ENCODE peak calls at places on chromosome 16, in nine cellular contexts. One of them, this sample, is unnamed.

GRCh38 chr16:82703156-82703555 is 76.4 kb downstream of the CDH13 start:
- DNase-seq in NCI-H2029: no peak
- DNase-seq in neural crest cell: no peak
- DNase-seq in RKO: no peak
- DNase-seq in activated CD4-positive, alpha-beta T cell treated with anti-CD3 and anti-CD28 coated beads for 24 hours: no peak
- DNase-seq in activated gamma-delta T cell treated with anti-CD3 and anti-CD28 coated beads, Interleukin-2, amount 50 U/mL, for 16 hours: no peak
- DNase-seq in HCEC 1CT: no peak
- DNase-seq in HCT116: no peak
- DNase-seq in cardiac muscle cell: no peak
- DNase-seq in this sample: no peak

GRCh38 chr16:87060026-87060986 is 256.9 kb downstream of the C16orf95 start:
- DNase-seq in NCI-H2029: no peak
- DNase-seq in neural crest cell: no peak
- DNase-seq in RKO: no peak
- DNase-seq in activated CD4-positive, alpha-beta T cell treated with anti-CD3 and anti-CD28 coated beads for 24 hours: no peak
- DNase-seq in activated gamma-delta T cell treated with anti-CD3 and anti-CD28 coated beads, Interleukin-2, amount 50 U/mL, for 16 hours: no peak
- DNase-seq in HCEC 1CT: peak; percentile 30
- DNase-seq in HCT116: no peak
- DNase-seq in cardiac muscle cell: peak; percentile 64
- DNase-seq in this sample: no peak

GRCh38 chr16:52964290-52964689 is 88.4 kb downstream of the CHD9NB start:
- DNase-seq in NCI-H2029: no peak
- DNase-seq in neural crest cell: no peak
- DNase-seq in RKO: no peak
- DNase-seq in activated CD4-positive, alpha-beta T cell treated with anti-CD3 and anti-CD28 coated beads for 24 hours: no peak
- DNase-seq in activated gamma-delta T cell treated with anti-CD3 and anti-CD28 coated beads, Interleukin-2, amount 50 U/mL, for 16 hours: no peak
- DNase-seq in HCEC 1CT: no peak
- DNase-seq in HCT116: no peak
- DNase-seq in cardiac muscle cell: no peak
- DNase-seq in this sample: no peak

GRCh38 chr16:69861276-69862030 is 89.7 kb upstream of the CLEC18A start:
- DNase-seq in NCI-H2029: peak; percentile 39
- DNase-seq in neural crest cell: no peak
- DNase-seq in RKO: no peak
- DNase-seq in activated CD4-positive, alpha-beta T cell treated with anti-CD3 and anti-CD28 coated beads for 24 hours: no peak
- DNase-seq in activated gamma-delta T cell treated with anti-CD3 and anti-CD28 coated beads, Interleukin-2, amount 50 U/mL, for 16 hours: no peak
- DNase-seq in HCEC 1CT: no peak
- DNase-seq in HCT116: no peak
- DNase-seq in cardiac muscle cell: peak; percentile 81
- DNase-seq in this sample: no peak

GRCh38 chr16:5073279-5073629 is 1.6 kb downstream of the ALG1 start:
- DNase-seq in NCI-H2029: no peak
- DNase-seq in neural crest cell: no peak
- DNase-seq in RKO: peak; percentile 70
- DNase-seq in activated CD4-positive, alpha-beta T cell treated with anti-CD3 and anti-CD28 coated beads for 24 hours: no peak
- DNase-seq in activated gamma-delta T cell treated with anti-CD3 and anti-CD28 coated beads, Interleukin-2, amount 50 U/mL, for 16 hours: no peak
- DNase-seq in HCEC 1CT: peak; percentile 59
- DNase-seq in HCT116: no peak
- DNase-seq in cardiac muscle cell: no peak
- DNase-seq in this sample: no peak

GRCh38 chr16:3780570-3780969 is 63.2 kb upstream of the TRAP1 start:
- DNase-seq in NCI-H2029: no peak
- DNase-seq in neural crest cell: no peak
- DNase-seq in RKO: peak; percentile 54
- DNase-seq in activated CD4-positive, alpha-beta T cell treated with anti-CD3 and anti-CD28 coated beads for 24 hours: no peak
- DNase-seq in activated gamma-delta T cell treated with anti-CD3 and anti-CD28 coated beads, Interleukin-2, amount 50 U/mL, for 16 hours: no peak
- DNase-seq in HCEC 1CT: peak; percentile 28
- DNase-seq in HCT116: no peak
- DNase-seq in cardiac muscle cell: no peak
- DNase-seq in this sample: no peak

GRCh38 chr16:74568961-74569631 is 37.8 kb downstream of the GLG1 start:
- DNase-seq in NCI-H2029: no peak
- DNase-seq in neural crest cell: no peak
- DNase-seq in RKO: no peak
- DNase-seq in activated CD4-positive, alpha-beta T cell treated with anti-CD3 and anti-CD28 coated beads for 24 hours: no peak
- DNase-seq in activated gamma-delta T cell treated with anti-CD3 and anti-CD28 coated beads, Interleukin-2, amount 50 U/mL, for 16 hours: no peak
- DNase-seq in HCEC 1CT: no peak
- DNase-seq in HCT116: no peak
- DNase-seq in cardiac muscle cell: peak; percentile 12
- DNase-seq in this sample: no peak

GRCh38 chr16:49287572-49287971 is 5.9 kb upstream of the CBLN1 start:
- DNase-seq in NCI-H2029: no peak
- DNase-seq in neural crest cell: no peak
- DNase-seq in RKO: no peak
- DNase-seq in activated CD4-positive, alpha-beta T cell treated with anti-CD3 and anti-CD28 coated beads for 24 hours: no peak
- DNase-seq in activated gamma-delta T cell treated with anti-CD3 and anti-CD28 coated beads, Interleukin-2, amount 50 U/mL, for 16 hours: no peak
- DNase-seq in HCEC 1CT: no peak
- DNase-seq in HCT116: no peak
- DNase-seq in cardiac muscle cell: no peak
- DNase-seq in this sample: no peak

GRCh38 chr16:12386076-12386641 is 409.6 kb downstream of the SNX29 start:
- DNase-seq in NCI-H2029: no peak
- DNase-seq in neural crest cell: no peak
- DNase-seq in RKO: no peak
- DNase-seq in activated CD4-positive, alpha-beta T cell treated with anti-CD3 and anti-CD28 coated beads for 24 hours: no peak
- DNase-seq in activated gamma-delta T cell treated with anti-CD3 and anti-CD28 coated beads, Interleukin-2, amount 50 U/mL, for 16 hours: no peak
- DNase-seq in HCEC 1CT: no peak
- DNase-seq in HCT116: no peak
- DNase-seq in cardiac muscle cell: no peak
- DNase-seq in this sample: no peak

GRCh38 chr16:80231888-80232287 is 308.9 kb upstream of the DYNLRB2 start:
- DNase-seq in NCI-H2029: no peak
- DNase-seq in neural crest cell: no peak
- DNase-seq in RKO: no peak
- DNase-seq in activated CD4-positive, alpha-beta T cell treated with anti-CD3 and anti-CD28 coated beads for 24 hours: peak; percentile 2
- DNase-seq in activated gamma-delta T cell treated with anti-CD3 and anti-CD28 coated beads, Interleukin-2, amount 50 U/mL, for 16 hours: no peak
- DNase-seq in HCEC 1CT: peak; percentile 44
- DNase-seq in HCT116: no peak
- DNase-seq in cardiac muscle cell: peak; percentile 1
- DNase-seq in this sample: no peak

GRCh38 chr16:21656795-21657768 is 4.7 kb upstream of the IGSF6 start:
- DNase-seq in NCI-H2029: peak; percentile 19
- DNase-seq in neural crest cell: peak; percentile 36
- DNase-seq in RKO: peak; percentile 65
- DNase-seq in activated CD4-positive, alpha-beta T cell treated with anti-CD3 and anti-CD28 coated beads for 24 hours: no peak
- DNase-seq in activated gamma-delta T cell treated with anti-CD3 and anti-CD28 coated beads, Interleukin-2, amount 50 U/mL, for 16 hours: peak; percentile 17
- DNase-seq in HCEC 1CT: peak; percentile 52
- DNase-seq in HCT116: peak; percentile 6
- DNase-seq in cardiac muscle cell: peak; percentile 74
- DNase-seq in this sample: no peak

GRCh38 chr16:19717319-19717718 is 708 bp downstream of the KNOP1 start:
- DNase-seq in NCI-H2029: no peak
- DNase-seq in neural crest cell: no peak
- DNase-seq in RKO: peak; percentile 49
- DNase-seq in activated CD4-positive, alpha-beta T cell treated with anti-CD3 and anti-CD28 coated beads for 24 hours: no peak
- DNase-seq in activated gamma-delta T cell treated with anti-CD3 and anti-CD28 coated beads, Interleukin-2, amount 50 U/mL, for 16 hours: no peak
- DNase-seq in HCEC 1CT: peak; percentile 28
- DNase-seq in HCT116: no peak
- DNase-seq in cardiac muscle cell: no peak
- DNase-seq in this sample: no peak

GRCh38 chr16:59880626-59881025 is 1146.5 kb upstream of the GOT2 start:
- DNase-seq in NCI-H2029: no peak
- DNase-seq in neural crest cell: no peak
- DNase-seq in RKO: no peak
- DNase-seq in activated CD4-positive, alpha-beta T cell treated with anti-CD3 and anti-CD28 coated beads for 24 hours: no peak
- DNase-seq in activated gamma-delta T cell treated with anti-CD3 and anti-CD28 coated beads, Interleukin-2, amount 50 U/mL, for 16 hours: no peak
- DNase-seq in HCEC 1CT: no peak
- DNase-seq in HCT116: no peak
- DNase-seq in cardiac muscle cell: no peak
- DNase-seq in this sample: no peak

GRCh38 chr16:72604375-72604774 is 432.4 kb upstream of the PMFBP1 start:
- DNase-seq in NCI-H2029: no peak
- DNase-seq in neural crest cell: no peak
- DNase-seq in RKO: no peak
- DNase-seq in activated CD4-positive, alpha-beta T cell treated with anti-CD3 and anti-CD28 coated beads for 24 hours: no peak
- DNase-seq in activated gamma-delta T cell treated with anti-CD3 and anti-CD28 coated beads, Interleukin-2, amount 50 U/mL, for 16 hours: no peak
- DNase-seq in HCEC 1CT: no peak
- DNase-seq in HCT116: no peak
- DNase-seq in cardiac muscle cell: no peak
- DNase-seq in this sample: no peak

GRCh38 chr16:78656887-78657286 is 557.4 kb downstream of the WWOX start:
- DNase-seq in NCI-H2029: no peak
- DNase-seq in neural crest cell: no peak
- DNase-seq in RKO: no peak
- DNase-seq in activated CD4-positive, alpha-beta T cell treated with anti-CD3 and anti-CD28 coated beads for 24 hours: no peak
- DNase-seq in activated gamma-delta T cell treated with anti-CD3 and anti-CD28 coated beads, Interleukin-2, amount 50 U/mL, for 16 hours: no peak
- DNase-seq in HCEC 1CT: no peak
- DNase-seq in HCT116: no peak
- DNase-seq in cardiac muscle cell: no peak
- DNase-seq in this sample: no peak

GRCh38 chr16:27303256-27304100 is 10.3 kb upstream of the IL4R start:
- DNase-seq in NCI-H2029: no peak
- DNase-seq in neural crest cell: no peak
- DNase-seq in RKO: no peak
- DNase-seq in activated CD4-positive, alpha-beta T cell treated with anti-CD3 and anti-CD28 coated beads for 24 hours: no peak
- DNase-seq in activated gamma-delta T cell treated with anti-CD3 and anti-CD28 coated beads, Interleukin-2, amount 50 U/mL, for 16 hours: no peak
- DNase-seq in HCEC 1CT: no peak
- DNase-seq in HCT116: no peak
- DNase-seq in cardiac muscle cell: no peak
- DNase-seq in this sample: no peak

GRCh38 chr16:21001262-21001661 is 100.7 kb downstream of the LYRM1 start:
- DNase-seq in NCI-H2029: no peak
- DNase-seq in neural crest cell: no peak
- DNase-seq in RKO: no peak
- DNase-seq in activated CD4-positive, alpha-beta T cell treated with anti-CD3 and anti-CD28 coated beads for 24 hours: no peak
- DNase-seq in activated gamma-delta T cell treated with anti-CD3 and anti-CD28 coated beads, Interleukin-2, amount 50 U/mL, for 16 hours: no peak
- DNase-seq in HCEC 1CT: peak; percentile 41
- DNase-seq in HCT116: peak; percentile 38
- DNase-seq in cardiac muscle cell: peak; percentile 26
- DNase-seq in this sample: no peak

GRCh38 chr16:67029249-67030096 is 524 bp downstream of the CBFB start:
- DNase-seq in NCI-H2029: peak; percentile 11
- DNase-seq in neural crest cell: peak; percentile 23
- DNase-seq in RKO: peak; percentile 70
- DNase-seq in activated CD4-positive, alpha-beta T cell treated with anti-CD3 and anti-CD28 coated beads for 24 hours: peak; percentile 48
- DNase-seq in activated gamma-delta T cell treated with anti-CD3 and anti-CD28 coated beads, Interleukin-2, amount 50 U/mL, for 16 hours: peak; percentile 31
- DNase-seq in HCEC 1CT: peak; percentile 60
- DNase-seq in HCT116: no peak
- DNase-seq in cardiac muscle cell: peak; percentile 68
- DNase-seq in this sample: peak; percentile 74

GRCh38 chr16:3574195-3574594 is 3.0 kb downstream of the NLRC3 start:
- DNase-seq in NCI-H2029: no peak
- DNase-seq in neural crest cell: no peak
- DNase-seq in RKO: no peak
- DNase-seq in activated CD4-positive, alpha-beta T cell treated with anti-CD3 and anti-CD28 coated beads for 24 hours: no peak
- DNase-seq in activated gamma-delta T cell treated with anti-CD3 and anti-CD28 coated beads, Interleukin-2, amount 50 U/mL, for 16 hours: no peak
- DNase-seq in HCEC 1CT: no peak
- DNase-seq in HCT116: no peak
- DNase-seq in cardiac muscle cell: no peak
- DNase-seq in this sample: no peak

GRCh38 chr16:15643453-15644305 is 725 bp upstream of the MARF1 start:
- DNase-seq in NCI-H2029: peak; percentile 20
- DNase-seq in neural crest cell: peak; percentile 4
- DNase-seq in RKO: peak; percentile 83
- DNase-seq in activated CD4-positive, alpha-beta T cell treated with anti-CD3 and anti-CD28 coated beads for 24 hours: no peak
- DNase-seq in activated gamma-delta T cell treated with anti-CD3 and anti-CD28 coated beads, Interleukin-2, amount 50 U/mL, for 16 hours: no peak
- DNase-seq in HCEC 1CT: peak; percentile 74
- DNase-seq in HCT116: peak; percentile 44
- DNase-seq in cardiac muscle cell: peak; percentile 73
- DNase-seq in this sample: no peak

GRCh38 chr16:73033271-73033998 is 14.5 kb downstream of the ZFHX3 start:
- DNase-seq in NCI-H2029: no peak
- DNase-seq in neural crest cell: peak; percentile 66
- DNase-seq in RKO: no peak
- DNase-seq in activated CD4-positive, alpha-beta T cell treated with anti-CD3 and anti-CD28 coated beads for 24 hours: no peak
- DNase-seq in activated gamma-delta T cell treated with anti-CD3 and anti-CD28 coated beads, Interleukin-2, amount 50 U/mL, for 16 hours: no peak
- DNase-seq in HCEC 1CT: no peak
- DNase-seq in HCT116: no peak
- DNase-seq in cardiac muscle cell: no peak
- DNase-seq in this sample: no peak

GRCh38 chr16:11759997-11760396 is 17.3 kb upstream of the TXNDC11 start:
- DNase-seq in NCI-H2029: no peak
- DNase-seq in neural crest cell: no peak
- DNase-seq in RKO: no peak
- DNase-seq in activated CD4-positive, alpha-beta T cell treated with anti-CD3 and anti-CD28 coated beads for 24 hours: no peak
- DNase-seq in activated gamma-delta T cell treated with anti-CD3 and anti-CD28 coated beads, Interleukin-2, amount 50 U/mL, for 16 hours: no peak
- DNase-seq in HCEC 1CT: no peak
- DNase-seq in HCT116: no peak
- DNase-seq in cardiac muscle cell: no peak
- DNase-seq in this sample: no peak

GRCh38 chr16:17416461-17417221 is 54.1 kb downstream of the XYLT1 start:
- DNase-seq in NCI-H2029: no peak
- DNase-seq in neural crest cell: peak; percentile 6
- DNase-seq in RKO: no peak
- DNase-seq in activated CD4-positive, alpha-beta T cell treated with anti-CD3 and anti-CD28 coated beads for 24 hours: peak; percentile 25
- DNase-seq in activated gamma-delta T cell treated with anti-CD3 and anti-CD28 coated beads, Interleukin-2, amount 50 U/mL, for 16 hours: peak; percentile 22
- DNase-seq in HCEC 1CT: no peak
- DNase-seq in HCT116: no peak
- DNase-seq in cardiac muscle cell: peak; percentile 40
- DNase-seq in this sample: peak; percentile 21

GRCh38 chr16:11201498-11202259 is 54.3 kb downstream of the SOCS1 start:
- DNase-seq in NCI-H2029: no peak
- DNase-seq in neural crest cell: no peak
- DNase-seq in RKO: peak; percentile 95
- DNase-seq in activated CD4-positive, alpha-beta T cell treated with anti-CD3 and anti-CD28 coated beads for 24 hours: no peak
- DNase-seq in activated gamma-delta T cell treated with anti-CD3 and anti-CD28 coated beads, Interleukin-2, amount 50 U/mL, for 16 hours: no peak
- DNase-seq in HCEC 1CT: peak; percentile 90
- DNase-seq in HCT116: peak; percentile 86
- DNase-seq in cardiac muscle cell: peak; percentile 72
- DNase-seq in this sample: no peak